ENCODE peak calls at places on chromosomes 6 and 20, in eight cellular contexts. V is HL-60; E is uterus; Q is esophagus squamous epithelium; W is tibial nerve; I is transverse colon; C is adrenal gland; Z is CD8-positive, alpha-beta T cell. O is an unnamed sample.

GRCh38 chr20:44642203-44643153 is 9.0 kb downstream of the ADA start:
- DNase-seq in W (peak), Q (no peak), I (peak), E (peak), Z (peak), C (peak), V (no peak), O (no peak)

GRCh38 chr6:148790817-148791216 is 44.0 kb downstream of the UST start:
- DNase-seq in Q (no peak), E (no peak), W (no peak), C (no peak), I (no peak), Z (no peak), V (no peak), O (no peak)

GRCh38 chr6:91352878-91353277 is 766.0 kb upstream of the MAP3K7 start:
- DNase-seq in E (peak), Z (no peak), Q (no peak), C (no peak), W (no peak), V (no peak), I (no peak), O (no peak)

GRCh38 chr6:135115411-135116293 is 61.0 kb upstream of the HBS1L start:
- DNase-seq in C (no peak), I (no peak), Q (no peak), E (no peak), Z (no peak), W (no peak), V (peak), O (no peak)

GRCh38 chr20:2692036-2692885 is at the start of gene EBF4:
- DNase-seq in E (peak), I (peak), C (peak), Z (peak), Q (no peak), V (no peak), W (peak), O (no peak)

GRCh38 chr20:58638467-58639181 is 12.5 kb upstream of the STX16 start:
- DNase-seq in Z (no peak), V (no peak), I (no peak), C (no peak), Q (no peak), E (peak), W (no peak), O (peak)

GRCh38 chr6:24981385-24981758 is 45.6 kb upstream of the RIPOR2 start:
- DNase-seq in W (no peak), E (no peak), V (no peak), Z (no peak), Q (no peak), I (no peak), C (no peak), O (no peak)

GRCh38 chr20:6924681-6925080 is 157.2 kb downstream of the BMP2 start:
- DNase-seq in E (no peak), Z (no peak), Q (no peak), V (no peak), C (no peak), W (no peak), I (no peak), O (no peak)

GRCh38 chr6:26155066-26155925 is 68.1 kb downstream of the HFE start:
- DNase-seq in I (peak), W (peak), E (peak), Z (no peak), Q (no peak), C (peak), V (no peak), O (no peak)

GRCh38 chr6:33994198-33995045 is 151.5 kb downstream of the GRM4 start:
- DNase-seq in Z (no peak), I (peak), Q (no peak), V (no peak), E (no peak), C (no peak), W (no peak), O (peak)

GRCh38 chr6:137051790-137052472 is 7.2 kb upstream of the IL20RA start:
- DNase-seq in V (no peak), Q (no peak), I (no peak), C (no peak), E (no peak), Z (no peak), W (no peak), O (no peak)

GRCh38 chr6:52389626-52390360 is 27.8 kb downstream of the PAQR8 start:
- DNase-seq in V (no peak), I (peak), Q (no peak), E (no peak), Z (peak), W (no peak), C (peak), O (no peak)
- TF ChIP-seq CTCF in V (no peak), I (no peak), Q (no peak), E (peak), Z (peak), W (no peak), C (no peak), O (no peak)

DNA sequence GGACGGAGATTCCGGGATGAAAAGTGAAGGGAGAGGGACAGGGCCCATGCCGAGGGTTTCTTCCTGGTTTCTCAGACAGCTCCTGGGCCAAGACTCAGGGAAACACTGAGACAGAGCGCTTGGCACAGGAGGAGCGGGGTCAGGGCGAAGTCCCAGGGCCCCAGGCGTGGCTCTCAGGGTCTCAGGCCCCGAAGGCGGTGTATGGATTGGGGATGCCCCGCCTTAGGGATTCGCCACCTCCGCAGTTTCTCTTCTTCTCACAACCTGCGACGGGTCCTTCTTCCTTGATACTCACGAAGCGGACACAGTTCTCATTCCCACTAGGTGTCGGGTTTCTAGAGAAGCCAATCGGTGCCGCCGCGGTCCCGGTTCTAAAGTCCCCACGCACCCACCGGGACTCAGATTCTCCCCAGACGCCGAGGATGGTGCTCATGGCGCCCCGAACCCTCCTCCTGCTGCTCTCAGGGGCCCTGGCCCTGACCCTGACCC is 55.0 kb upstream of the HLA-A start:
- DNase-seq in Z (peak), Q (no peak), E (peak), W (no peak), C (peak), V (no peak), I (peak), O (peak)
- H3K27ac ChIP-seq in Z (peak), Q (peak), E (peak), W (peak), C (peak), V (no peak), I (peak), O (peak)

GRCh38 chr6:3068329-3069223 is at the start of gene RIPK1:
- DNase-seq in W (peak), Z (peak), C (peak), V (peak), E (peak), Q (peak), I (peak), O (peak)
- TF ChIP-seq CTCF in W (peak), Z (peak), C (peak), V (peak), E (peak), Q (peak), I (peak), O (peak)

DNA sequence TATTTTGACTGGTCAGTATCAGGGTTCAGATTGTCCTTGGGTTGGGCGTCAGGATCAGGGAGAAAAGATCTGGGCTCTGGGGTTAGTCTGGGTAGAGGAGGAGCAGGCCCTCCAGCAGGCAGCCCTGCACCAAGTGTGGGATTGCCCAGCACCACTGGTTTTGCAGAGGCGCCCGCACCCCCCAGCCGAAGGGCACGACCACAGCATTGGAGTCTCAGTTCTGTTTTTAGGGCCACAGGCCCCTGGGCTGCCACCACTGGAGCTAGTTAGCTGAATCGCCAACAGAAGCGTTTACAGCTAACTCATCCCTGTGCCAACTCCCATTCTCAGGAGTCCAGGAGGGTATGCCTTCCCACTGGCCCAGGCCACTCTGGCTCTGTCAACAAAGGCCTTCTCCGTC is 84.2 kb downstream of the TCP11 start:
- DNase-seq in Q (no peak), C (no peak), Z (no peak), W (no peak), E (no peak), I (no peak), V (no peak), O (no peak)
- H3K27ac ChIP-seq in Q (no peak), C (no peak), Z (no peak), W (peak), E (no peak), I (peak), V (no peak), O (peak)

DNA sequence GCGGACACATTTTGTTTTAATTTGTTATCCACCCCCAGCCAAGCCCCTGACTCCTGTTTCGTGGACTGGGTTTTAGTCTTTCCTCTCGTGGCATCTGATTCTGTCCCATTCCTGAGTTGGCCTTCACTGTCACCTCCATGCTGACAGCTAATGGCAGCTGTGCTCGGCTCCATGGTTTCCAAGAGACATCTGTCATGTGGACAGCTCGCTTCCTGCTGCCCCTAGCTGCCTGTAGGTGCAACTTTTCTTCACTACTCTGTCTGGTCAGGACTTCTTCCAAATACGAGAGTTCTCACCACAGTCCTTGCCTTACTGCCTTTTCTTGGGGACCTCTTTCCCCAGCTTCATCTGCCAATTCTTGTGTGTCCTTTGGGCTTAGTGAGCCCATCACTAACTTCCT is 140.6 kb downstream of the F13A1 start:
- DNase-seq in W (no peak), C (no peak), I (no peak), Q (no peak), V (no peak), E (no peak), Z (no peak), O (no peak)
- TF ChIP-seq CTCF in W (no peak), C (no peak), I (no peak), Q (no peak), V (no peak), E (no peak), Z (no peak), O (no peak)

GRCh38 chr20:9031951-9032350 is 36.9 kb upstream of the PLCB4 start:
- DNase-seq in Q (no peak), E (no peak), V (no peak), W (no peak), Z (no peak), I (no peak), C (no peak), O (no peak)
- H3K27ac ChIP-seq in Q (no peak), E (no peak), V (no peak), W (no peak), Z (no peak), I (no peak), C (no peak), O (peak)

DNA sequence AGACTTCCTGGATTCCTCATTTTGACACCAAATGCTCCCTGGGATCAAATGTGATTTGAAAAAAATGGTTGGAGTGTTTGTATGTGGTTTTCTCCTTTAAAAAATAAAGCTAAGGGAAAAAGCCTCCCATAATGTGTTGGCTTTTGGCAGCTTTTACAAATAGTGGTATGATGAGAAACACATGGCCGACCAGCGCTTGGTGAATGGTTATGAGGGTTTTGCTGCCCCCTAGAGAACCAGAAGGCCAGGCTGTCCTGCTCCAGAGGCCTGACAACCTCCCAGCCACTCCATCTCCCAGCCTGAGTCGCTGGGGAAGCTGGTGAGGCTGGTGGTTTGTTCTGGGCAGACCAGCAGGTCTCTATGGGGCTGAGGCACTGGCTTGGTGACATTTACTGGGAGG is 69.3 kb downstream of the CLIC5 start:
- DNase-seq in C (peak), E (peak), W (peak), V (no peak), I (no peak), Z (no peak), Q (no peak), O (no peak)
- TF ChIP-seq CTCF in C (no peak), E (no peak), W (no peak), V (no peak), I (no peak), Z (no peak), Q (no peak), O (no peak)

GRCh38 chr6:168419569-168419968 is 21.4 kb upstream of the SMOC2 start:
- DNase-seq in W (no peak), Z (no peak), E (no peak), I (no peak), C (no peak), V (no peak), Q (no peak), O (no peak)
- H3K27ac ChIP-seq in W (no peak), Z (no peak), E (peak), I (no peak), C (no peak), V (no peak), Q (no peak), O (no peak)

O was measured in ascending aorta.